ENCODE peak calls at places on chromosomes 7 and 10, in four cellular contexts. Z is IMR-90, G is neuronal stem cell, P is H1. U is an unnamed sample. For H3K4me1, the result is how much of the 10 kb centered on the place peaks cover.

GRCh38 chr7:130365511-130366441 is 14.5 kb upstream of the CPA1 start:
- DNase-seq in Z (peak), P (no peak), G (no peak), U (peak)

GRCh38 chr10:24519950-24520349 is 203.7 kb downstream of the ARHGAP21 start:
- DNase-seq in P (no peak), Z (peak), G (no peak), U (no peak)

GRCh38 chr7:150378115-150378852 is 846 bp upstream of the ZNF775 start:
- DNase-seq in P (peak), G (peak), Z (peak), U (peak)

GRCh38 chr7:50788393-50788792 is 5.7 kb upstream of the GRB10 start:
- DNase-seq in G (no peak), P (no peak), Z (no peak), U (no peak)

GRCh38 chr10:96311180-96311697 is 7.0 kb downstream of the DNTT start:
- DNase-seq in P (no peak), Z (no peak), G (no peak), U (no peak)

GRCh38 chr10:124688889-124689670 is 55.1 kb downstream of the FAM53B start:
- DNase-seq in Z (no peak), P (no peak), G (no peak), U (no peak)

GRCh38 chr10:59805043-59805442 is 51.8 kb upstream of the MRLN start:
- DNase-seq in P (peak), Z (peak), G (peak), U (peak)

GRCh38 chr7:144515430-144515829 is 111.9 kb upstream of the NOBOX start:
- DNase-seq in G (no peak), P (no peak), Z (no peak), U (no peak)

GRCh38 chr10:29993319-29993876 is 66.0 kb downstream of the JCAD start:
- DNase-seq in P (no peak), Z (no peak), G (no peak), U (peak)

GRCh38 chr7:27173412-27174076 is 576 bp downstream of the HOXA10 start:
- DNase-seq in Z (no peak), P (no peak), G (no peak), U (peak)

GRCh38 chr10:84097787-84098353 is 41.4 kb upstream of the GHITM start:
- DNase-seq in P (no peak), G (peak), Z (peak), U (peak)

GRCh38 chr7:34036069-34036920 is 131.0 kb downstream of the BMPER start:
- DNase-seq in G (no peak), P (no peak), Z (peak), U (peak)

GRCh38 chr10:132407243-132407746 is 10.3 kb downstream of the PWWP2B start:
- DNase-seq in Z (no peak), G (no peak), P (no peak), U (no peak)
- H3K4me1 ChIP-seq in Z (under half), G (under half), P (under half), U (under half)

GRCh38 chr7:472640-472957 is 47.0 kb downstream of the PDGFA start:
- DNase-seq in G (no peak), Z (no peak), P (no peak), U (no peak)

GRCh38 chr7:471866-472639 is 47.6 kb downstream of the PDGFA start:
- DNase-seq in G (no peak), Z (peak), P (no peak), U (peak)

GRCh38 chr7:473211-473734 is 46.4 kb downstream of the PDGFA start:
- DNase-seq in P (no peak), G (no peak), Z (no peak), U (no peak)

GRCh38 chr7:469591-469961 is 50.1 kb downstream of the PDGFA start:
- DNase-seq in G (no peak), P (no peak), Z (no peak), U (no peak)

DNA sequence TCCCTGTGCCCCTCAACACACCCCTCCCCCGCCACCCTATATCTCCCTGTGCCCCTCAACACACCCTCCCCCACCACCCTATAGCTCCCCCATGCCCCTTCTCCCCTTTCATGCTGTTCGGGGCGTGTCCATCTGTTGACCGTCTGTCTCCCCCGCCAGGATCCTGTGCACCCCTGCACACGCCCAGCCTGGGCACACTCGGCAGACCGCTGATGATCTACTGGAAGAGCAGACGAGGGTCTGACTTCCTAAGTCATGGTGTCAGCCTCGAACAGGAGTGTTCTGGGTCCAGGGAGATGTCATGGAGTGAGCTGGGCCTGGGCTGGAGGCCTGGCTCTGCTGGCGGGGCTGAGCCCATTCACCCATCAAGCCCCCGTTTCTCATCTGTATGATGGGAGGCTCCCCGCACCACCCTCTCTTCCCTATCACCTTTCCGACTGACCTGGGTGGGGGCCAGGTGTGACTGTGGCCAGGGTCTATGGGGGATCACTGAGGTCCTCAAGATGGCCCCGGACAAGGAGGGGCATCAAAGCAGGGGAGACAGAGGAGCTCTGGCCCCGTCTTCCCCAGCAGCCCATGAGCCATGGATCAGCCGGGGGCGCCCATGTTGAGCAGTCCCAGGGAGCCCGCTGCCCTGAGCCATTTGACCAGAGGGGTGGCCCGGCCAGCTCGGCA is 48.3 kb downstream of the PDGFA start:
- DNase-seq in Z (no peak), G (no peak), P (no peak), U (no peak)
- H3K14ac ChIP-seq in Z (peak), G (no peak), P (no peak), U (peak)

GRCh38 chr10:7787857-7788639 is at the start of the genes ATP5F1C and KIN:
- DNase-seq in Z (peak), G (peak), P (peak), U (peak)

GRCh38 chr10:7792541-7792940 is 4.6 kb downstream of the ATP5F1C start:
- DNase-seq in P (no peak), Z (no peak), G (no peak), U (no peak)

GRCh38 chr10:7789390-7789789 is 1.4 kb downstream of the ATP5F1C start:
- DNase-seq in P (no peak), G (no peak), Z (peak), U (peak)

GRCh38 chr10:7788640-7789335 is 811 bp downstream of the ATP5F1C start:
- DNase-seq in Z (peak), P (no peak), G (no peak), U (peak)

DNA sequence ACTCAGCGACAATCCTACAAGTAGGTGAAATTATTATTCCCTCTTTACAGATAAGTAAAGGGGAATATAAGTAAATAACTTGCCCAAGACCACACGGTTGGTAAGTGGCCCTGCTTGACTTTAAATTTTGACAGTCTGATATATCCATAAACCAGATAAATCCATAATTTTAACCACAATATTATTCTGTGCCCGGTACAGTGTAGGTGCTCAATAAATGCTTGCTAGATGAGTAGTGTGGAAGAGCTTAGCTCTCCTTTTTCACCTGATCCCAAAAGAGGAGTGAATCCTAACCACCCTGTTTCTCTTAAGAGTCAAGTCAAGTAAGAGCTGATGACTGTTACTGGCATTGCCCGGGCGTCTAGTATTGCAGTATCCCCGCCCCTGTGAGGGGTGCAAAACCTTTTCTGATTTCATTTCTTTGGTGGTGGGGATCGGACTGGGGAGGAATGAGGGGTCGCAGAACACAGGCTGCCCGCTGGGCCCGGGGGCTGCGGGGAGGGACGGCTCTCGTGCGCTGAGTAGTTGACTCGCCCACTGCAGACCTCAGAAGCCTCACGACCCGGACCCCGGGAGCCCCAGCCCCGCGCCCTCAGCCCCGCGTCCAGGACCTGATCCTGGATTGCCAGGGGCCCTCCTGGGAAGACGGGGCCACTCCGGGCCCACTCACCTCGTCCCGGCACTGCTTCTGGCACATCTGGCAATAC is 490 bp downstream of the KIN start:
- DNase-seq in G (no peak), P (no peak), Z (peak), U (peak)
- H4K8ac ChIP-seq in G (no peak), P (peak), Z (peak), U (peak)

GRCh38 chr7:24840543-24840942 is 83.3 kb upstream of the GSDME start:
- DNase-seq in P (no peak), Z (peak), G (no peak), U (no peak)

GRCh38 chr7:24835643-24836042 is 78.4 kb upstream of the GSDME start:
- DNase-seq in Z (no peak), P (no peak), G (no peak), U (no peak)

GRCh38 chr7:24834150-24834798 is 77.0 kb upstream of the GSDME start:
- DNase-seq in Z (no peak), P (no peak), G (no peak), U (no peak)

GRCh38 chr7:24833548-24833947 is 76.3 kb upstream of the GSDME start:
- DNase-seq in Z (no peak), G (no peak), P (no peak), U (no peak)

GRCh38 chr7:24836084-24836483 is 78.8 kb upstream of the GSDME start:
- DNase-seq in P (no peak), Z (no peak), G (no peak), U (no peak)
- H3K4me1 ChIP-seq in P (under half), Z (under half), G (under half), U (under half)

DNA sequence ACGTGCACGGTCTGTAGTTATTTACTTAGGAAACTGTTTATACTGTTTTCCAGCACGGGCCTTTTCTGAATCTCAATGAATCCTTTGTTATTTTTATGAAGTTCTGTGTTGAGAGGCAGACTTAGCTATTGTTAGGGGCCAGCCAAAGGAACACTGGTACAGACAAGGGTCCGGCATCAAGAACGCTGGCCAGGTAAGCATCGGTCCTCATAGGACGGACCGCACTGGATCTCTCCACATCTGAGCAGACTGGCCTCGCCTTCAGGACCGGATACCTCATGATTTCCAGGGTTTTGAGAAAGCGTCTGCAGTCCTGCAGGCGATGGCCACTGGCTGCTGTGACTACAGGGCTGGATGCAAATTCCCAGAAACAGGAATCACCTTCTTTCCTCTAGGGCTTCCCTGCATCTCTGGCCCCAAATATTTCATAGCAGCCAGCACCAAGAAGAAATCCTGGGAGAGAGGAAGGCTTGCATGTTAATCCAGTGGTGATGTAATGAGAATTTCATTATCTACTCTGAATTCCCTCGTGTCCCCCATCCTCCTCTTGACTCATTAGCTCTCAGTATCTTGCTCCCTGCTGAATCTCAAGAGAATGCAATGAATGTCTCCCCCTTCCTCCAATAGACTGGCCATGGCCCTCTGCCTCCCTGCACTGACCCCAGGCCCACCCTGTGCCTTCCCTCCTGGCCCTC is 325.4 kb upstream of the NPVF start:
- DNase-seq in P (no peak), Z (no peak), G (no peak), U (no peak)
- H3K14ac ChIP-seq in P (no peak), Z (no peak), G (no peak), U (peak)

GRCh38 chr10:13348216-13349017 is at the start of gene SEPHS1:
- DNase-seq in P (peak), Z (peak), G (peak), U (peak)
- H4K8ac ChIP-seq in P (peak), Z (peak), G (no peak), U (peak)